ENCODE peak calls at places on chromosomes 12 and 14, in eight cellular contexts. One of them, this sample, is unnamed.

GRCh38 chr12:5807090-5807414 is 138.0 kb downstream of the ANO2 start:
- DNase-seq in GM13977: no peak
- DNase-seq in WERI-Rb-1: no peak
- DNase-seq in posterior cingulate gyrus: no peak
- DNase-seq in immature natural killer cell: no peak
- DNase-seq in astrocyte of the spinal cord: peak
- DNase-seq in RKO: no peak
- DNase-seq in left ventricle myocardium inferior: no peak
- DNase-seq in this sample: no peak

GRCh38 chr14:32629146-32629545 is 300.0 kb downstream of the AKAP6 start:
- DNase-seq in left ventricle myocardium inferior: no peak
- DNase-seq in immature natural killer cell: no peak
- DNase-seq in GM13977: no peak
- DNase-seq in astrocyte of the spinal cord: no peak
- DNase-seq in RKO: no peak
- DNase-seq in WERI-Rb-1: no peak
- DNase-seq in posterior cingulate gyrus: no peak
- DNase-seq in this sample: peak

GRCh38 chr14:74548881-74549280 is 55.3 kb downstream of the ISCA2 start:
- DNase-seq in WERI-Rb-1: no peak
- DNase-seq in left ventricle myocardium inferior: peak
- DNase-seq in posterior cingulate gyrus: no peak
- DNase-seq in RKO: no peak
- DNase-seq in GM13977: no peak
- DNase-seq in astrocyte of the spinal cord: no peak
- DNase-seq in immature natural killer cell: no peak
- DNase-seq in this sample: peak

GRCh38 chr12:81259360-81259759 is 181.5 kb downstream of the ACSS3 start:
- DNase-seq in left ventricle myocardium inferior: no peak
- DNase-seq in WERI-Rb-1: no peak
- DNase-seq in RKO: no peak
- DNase-seq in astrocyte of the spinal cord: no peak
- DNase-seq in immature natural killer cell: no peak
- DNase-seq in GM13977: no peak
- DNase-seq in posterior cingulate gyrus: no peak
- DNase-seq in this sample: no peak

GRCh38 chr12:71160585-71160984 is 2.8 kb upstream of the TSPAN8 start:
- DNase-seq in WERI-Rb-1: no peak
- DNase-seq in immature natural killer cell: no peak
- DNase-seq in left ventricle myocardium inferior: no peak
- DNase-seq in posterior cingulate gyrus: no peak
- DNase-seq in astrocyte of the spinal cord: no peak
- DNase-seq in GM13977: no peak
- DNase-seq in RKO: peak
- DNase-seq in this sample: peak

GRCh38 chr12:49580572-49581535 is 12.9 kb upstream of the MCRS1 start:
- DNase-seq in WERI-Rb-1: peak
- DNase-seq in RKO: peak
- DNase-seq in astrocyte of the spinal cord: peak
- DNase-seq in posterior cingulate gyrus: peak
- DNase-seq in left ventricle myocardium inferior: peak
- DNase-seq in immature natural killer cell: peak
- DNase-seq in GM13977: peak
- DNase-seq in this sample: peak

GRCh38 chr12:47905313-47905730 is 528 bp upstream of the VDR start:
- DNase-seq in WERI-Rb-1: peak
- DNase-seq in RKO: no peak
- DNase-seq in immature natural killer cell: peak
- DNase-seq in left ventricle myocardium inferior: peak
- DNase-seq in posterior cingulate gyrus: no peak
- DNase-seq in GM13977: no peak
- DNase-seq in astrocyte of the spinal cord: peak
- DNase-seq in this sample: no peak

GRCh38 chr12:48820406-48820805 is 2.1 kb downstream of the CACNB3 start:
- DNase-seq in GM13977: no peak
- DNase-seq in posterior cingulate gyrus: no peak
- DNase-seq in RKO: no peak
- DNase-seq in immature natural killer cell: no peak
- DNase-seq in astrocyte of the spinal cord: no peak
- DNase-seq in WERI-Rb-1: no peak
- DNase-seq in left ventricle myocardium inferior: no peak
- DNase-seq in this sample: no peak

GRCh38 chr14:67623114-67623513 is 3.4 kb downstream of the ARG2 start:
- DNase-seq in left ventricle myocardium inferior: no peak
- DNase-seq in posterior cingulate gyrus: no peak
- DNase-seq in RKO: peak
- DNase-seq in GM13977: no peak
- DNase-seq in astrocyte of the spinal cord: no peak
- DNase-seq in WERI-Rb-1: no peak
- DNase-seq in immature natural killer cell: no peak
- DNase-seq in this sample: peak

GRCh38 chr12:90712671-90713070 is 242.3 kb downstream of the CCER1 start:
- DNase-seq in GM13977: no peak
- DNase-seq in WERI-Rb-1: no peak
- DNase-seq in immature natural killer cell: no peak
- DNase-seq in astrocyte of the spinal cord: peak
- DNase-seq in posterior cingulate gyrus: no peak
- DNase-seq in left ventricle myocardium inferior: no peak
- DNase-seq in RKO: no peak
- DNase-seq in this sample: peak

GRCh38 chr12:28425531-28425930 is 235.3 kb downstream of the CCDC91 start:
- DNase-seq in GM13977: no peak
- DNase-seq in WERI-Rb-1: no peak
- DNase-seq in astrocyte of the spinal cord: no peak
- DNase-seq in left ventricle myocardium inferior: no peak
- DNase-seq in immature natural killer cell: no peak
- DNase-seq in posterior cingulate gyrus: no peak
- DNase-seq in RKO: no peak
- DNase-seq in this sample: no peak

GRCh38 chr14:55333785-55334485 is 62.7 kb downstream of the FBXO34 start:
- DNase-seq in posterior cingulate gyrus: no peak
- DNase-seq in left ventricle myocardium inferior: no peak
- DNase-seq in immature natural killer cell: peak
- DNase-seq in WERI-Rb-1: no peak
- DNase-seq in GM13977: peak
- DNase-seq in RKO: no peak
- DNase-seq in astrocyte of the spinal cord: peak
- DNase-seq in this sample: no peak

GRCh38 chr14:42533476-42533875 is 926.8 kb downstream of the LRFN5 start:
- DNase-seq in RKO: no peak
- DNase-seq in WERI-Rb-1: no peak
- DNase-seq in immature natural killer cell: no peak
- DNase-seq in astrocyte of the spinal cord: no peak
- DNase-seq in GM13977: no peak
- DNase-seq in left ventricle myocardium inferior: no peak
- DNase-seq in posterior cingulate gyrus: no peak
- DNase-seq in this sample: no peak

GRCh38 chr12:102479099-102479887 is 1.1 kb downstream of the IGF1 start:
- DNase-seq in posterior cingulate gyrus: no peak
- DNase-seq in astrocyte of the spinal cord: no peak
- DNase-seq in WERI-Rb-1: no peak
- DNase-seq in left ventricle myocardium inferior: no peak
- DNase-seq in GM13977: no peak
- DNase-seq in immature natural killer cell: no peak
- DNase-seq in RKO: no peak
- DNase-seq in this sample: no peak

GRCh38 chr14:104751539-104752337 is 1.2 kb upstream of the SIVA1 start:
- DNase-seq in immature natural killer cell: no peak
- DNase-seq in left ventricle myocardium inferior: no peak
- DNase-seq in RKO: no peak
- DNase-seq in WERI-Rb-1: no peak
- DNase-seq in astrocyte of the spinal cord: no peak
- DNase-seq in posterior cingulate gyrus: no peak
- DNase-seq in GM13977: no peak
- DNase-seq in this sample: no peak

GRCh38 chr14:53875337-53875897 is 81.2 kb downstream of the BMP4 start:
- DNase-seq in GM13977: no peak
- DNase-seq in posterior cingulate gyrus: no peak
- DNase-seq in immature natural killer cell: no peak
- DNase-seq in WERI-Rb-1: no peak
- DNase-seq in left ventricle myocardium inferior: no peak
- DNase-seq in RKO: no peak
- DNase-seq in astrocyte of the spinal cord: no peak
- DNase-seq in this sample: no peak

GRCh38 chr14:63562414-63562813 is 19.2 kb upstream of the PPP2R5E start:
- DNase-seq in WERI-Rb-1: no peak
- DNase-seq in GM13977: no peak
- DNase-seq in RKO: no peak
- DNase-seq in immature natural killer cell: no peak
- DNase-seq in left ventricle myocardium inferior: no peak
- DNase-seq in posterior cingulate gyrus: no peak
- DNase-seq in astrocyte of the spinal cord: no peak
- DNase-seq in this sample: peak

GRCh38 chr14:95507701-95508103 is 8.7 kb downstream of the SYNE3 start:
- DNase-seq in astrocyte of the spinal cord: peak
- DNase-seq in WERI-Rb-1: no peak
- DNase-seq in GM13977: no peak
- DNase-seq in left ventricle myocardium inferior: no peak
- DNase-seq in immature natural killer cell: peak
- DNase-seq in RKO: no peak
- DNase-seq in posterior cingulate gyrus: peak
- DNase-seq in this sample: peak

GRCh38 chr12:119423285-119423684 is 88.8 kb downstream of the CCDC60 start:
- DNase-seq in RKO: no peak
- DNase-seq in astrocyte of the spinal cord: no peak
- DNase-seq in left ventricle myocardium inferior: no peak
- DNase-seq in immature natural killer cell: no peak
- DNase-seq in WERI-Rb-1: peak
- DNase-seq in GM13977: no peak
- DNase-seq in posterior cingulate gyrus: no peak
- DNase-seq in this sample: no peak

GRCh38 chr14:74618078-74618952 is 6.3 kb upstream of the LTBP2 start:
- DNase-seq in posterior cingulate gyrus: no peak
- DNase-seq in RKO: peak
- DNase-seq in astrocyte of the spinal cord: peak
- DNase-seq in GM13977: no peak
- DNase-seq in immature natural killer cell: peak
- DNase-seq in left ventricle myocardium inferior: no peak
- DNase-seq in WERI-Rb-1: no peak
- DNase-seq in this sample: peak

GRCh38 chr14:90288646-90289355 is 32.4 kb downstream of the PSMC1 start:
- DNase-seq in GM13977: no peak
- DNase-seq in posterior cingulate gyrus: no peak
- DNase-seq in RKO: no peak
- DNase-seq in left ventricle myocardium inferior: peak
- DNase-seq in immature natural killer cell: no peak
- DNase-seq in WERI-Rb-1: peak
- DNase-seq in astrocyte of the spinal cord: no peak
- DNase-seq in this sample: peak

GRCh38 chr14:95741051-95741490 is 27.1 kb upstream of the TCL1A start:
- DNase-seq in posterior cingulate gyrus: no peak
- DNase-seq in GM13977: no peak
- DNase-seq in immature natural killer cell: no peak
- DNase-seq in astrocyte of the spinal cord: no peak
- DNase-seq in WERI-Rb-1: no peak
- DNase-seq in RKO: no peak
- DNase-seq in left ventricle myocardium inferior: no peak
- DNase-seq in this sample: no peak

GRCh38 chr14:38207830-38208815 is at the start of gene SSTR1:
- DNase-seq in RKO: no peak
- DNase-seq in astrocyte of the spinal cord: peak
- DNase-seq in posterior cingulate gyrus: no peak
- DNase-seq in WERI-Rb-1: peak
- DNase-seq in left ventricle myocardium inferior: no peak
- DNase-seq in immature natural killer cell: no peak
- DNase-seq in GM13977: no peak
- DNase-seq in this sample: peak

GRCh38 chr14:64812412-64812811 is 67.3 kb downstream of the SPTB start:
- DNase-seq in posterior cingulate gyrus: no peak
- DNase-seq in immature natural killer cell: no peak
- DNase-seq in astrocyte of the spinal cord: no peak
- DNase-seq in RKO: no peak
- DNase-seq in left ventricle myocardium inferior: no peak
- DNase-seq in WERI-Rb-1: peak
- DNase-seq in GM13977: no peak
- DNase-seq in this sample: no peak

GRCh38 chr12:33795536-33795935 is 226.8 kb upstream of the ALG10 start:
- DNase-seq in WERI-Rb-1: no peak
- DNase-seq in astrocyte of the spinal cord: peak
- DNase-seq in posterior cingulate gyrus: no peak
- DNase-seq in GM13977: no peak
- DNase-seq in RKO: no peak
- DNase-seq in immature natural killer cell: no peak
- DNase-seq in left ventricle myocardium inferior: no peak
- DNase-seq in this sample: no peak

GRCh38 chr12:62438098-62438692 is 28.4 kb upstream of the MON2 start:
- DNase-seq in posterior cingulate gyrus: peak
- DNase-seq in left ventricle myocardium inferior: no peak
- DNase-seq in astrocyte of the spinal cord: peak
- DNase-seq in GM13977: peak
- DNase-seq in RKO: peak
- DNase-seq in WERI-Rb-1: peak
- DNase-seq in immature natural killer cell: peak
- DNase-seq in this sample: peak

GRCh38 chr14:90578283-90578985 is 181.6 kb downstream of the CALM1 start:
- DNase-seq in immature natural killer cell: no peak
- DNase-seq in GM13977: no peak
- DNase-seq in RKO: no peak
- DNase-seq in posterior cingulate gyrus: peak
- DNase-seq in left ventricle myocardium inferior: peak
- DNase-seq in WERI-Rb-1: no peak
- DNase-seq in astrocyte of the spinal cord: no peak
- DNase-seq in this sample: no peak

GRCh38 chr12:45051490-45052105 is 699 bp upstream of the DBX2 start:
- DNase-seq in posterior cingulate gyrus: no peak
- DNase-seq in WERI-Rb-1: no peak
- DNase-seq in immature natural killer cell: no peak
- DNase-seq in left ventricle myocardium inferior: no peak
- DNase-seq in astrocyte of the spinal cord: peak
- DNase-seq in RKO: no peak
- DNase-seq in GM13977: no peak
- DNase-seq in this sample: peak

GRCh38 chr14:55979096-55979495 is 139.1 kb upstream of the PELI2 start:
- DNase-seq in left ventricle myocardium inferior: no peak
- DNase-seq in posterior cingulate gyrus: peak
- DNase-seq in astrocyte of the spinal cord: no peak
- DNase-seq in WERI-Rb-1: no peak
- DNase-seq in RKO: no peak
- DNase-seq in immature natural killer cell: no peak
- DNase-seq in GM13977: no peak
- DNase-seq in this sample: no peak

GRCh38 chr14:36524874-36525745 is 5.1 kb upstream of the NKX2-1 start:
- DNase-seq in astrocyte of the spinal cord: no peak
- DNase-seq in immature natural killer cell: no peak
- DNase-seq in posterior cingulate gyrus: peak
- DNase-seq in WERI-Rb-1: no peak
- DNase-seq in left ventricle myocardium inferior: no peak
- DNase-seq in RKO: no peak
- DNase-seq in GM13977: peak
- DNase-seq in this sample: no peak

GRCh38 chr12:9049520-9050133 is 60.3 kb downstream of the KLRG1 start:
- DNase-seq in left ventricle myocardium inferior: no peak
- DNase-seq in immature natural killer cell: peak
- DNase-seq in WERI-Rb-1: no peak
- DNase-seq in RKO: peak
- DNase-seq in posterior cingulate gyrus: no peak
- DNase-seq in astrocyte of the spinal cord: peak
- DNase-seq in GM13977: peak
- DNase-seq in this sample: peak

GRCh38 chr12:1796515-1797010 is 23.8 kb upstream of the LRTM2 start:
- DNase-seq in GM13977: peak
- DNase-seq in astrocyte of the spinal cord: no peak
- DNase-seq in RKO: no peak
- DNase-seq in posterior cingulate gyrus: peak
- DNase-seq in immature natural killer cell: peak
- DNase-seq in left ventricle myocardium inferior: no peak
- DNase-seq in WERI-Rb-1: no peak
- DNase-seq in this sample: no peak

GRCh38 chr12:78004451-78005093 is 173.9 kb downstream of the NAV3 start:
- DNase-seq in left ventricle myocardium inferior: no peak
- DNase-seq in immature natural killer cell: no peak
- DNase-seq in WERI-Rb-1: no peak
- DNase-seq in GM13977: no peak
- DNase-seq in astrocyte of the spinal cord: no peak
- DNase-seq in posterior cingulate gyrus: no peak
- DNase-seq in RKO: no peak
- DNase-seq in this sample: no peak

GRCh38 chr12:14910090-14910915 is 24.6 kb upstream of the MGP start:
- DNase-seq in WERI-Rb-1: no peak
- DNase-seq in astrocyte of the spinal cord: peak
- DNase-seq in immature natural killer cell: no peak
- DNase-seq in RKO: peak
- DNase-seq in left ventricle myocardium inferior: no peak
- DNase-seq in GM13977: no peak
- DNase-seq in posterior cingulate gyrus: no peak
- DNase-seq in this sample: peak